ENCODE peak calls at places on chromosome 5, in five cellular contexts. One of them, this sample, is unnamed.

GRCh38 chr5:76547242-76547890 is 75.8 kb downstream of the F2RL2 start:
- DNase-seq in lung: no peak
- DNase-seq in mesothelial cell of epicardium: no peak
- DNase-seq in ovary: no peak
- DNase-seq in pancreas: no peak
- DNase-seq in this sample: no peak

GRCh38 chr5:57687641-57688040 is 205.0 kb upstream of the ACTBL2 start:
- DNase-seq in lung: no peak
- DNase-seq in mesothelial cell of epicardium: no peak
- DNase-seq in ovary: no peak
- DNase-seq in pancreas: no peak
- DNase-seq in this sample: no peak

GRCh38 chr5:157816682-157817268 is 42.2 kb downstream of the CLINT1 start:
- DNase-seq in lung: no peak
- DNase-seq in mesothelial cell of epicardium: no peak
- DNase-seq in ovary: no peak
- DNase-seq in pancreas: no peak
- DNase-seq in this sample: no peak

GRCh38 chr5:81122271-81122670 is 110.9 kb upstream of the CKMT2 start:
- DNase-seq in lung: no peak
- DNase-seq in mesothelial cell of epicardium: no peak
- DNase-seq in ovary: no peak
- DNase-seq in pancreas: no peak
- DNase-seq in this sample: no peak

GRCh38 chr5:77743181-77743580 is 33.0 kb downstream of the TBCA start:
- DNase-seq in lung: no peak
- DNase-seq in mesothelial cell of epicardium: no peak
- DNase-seq in ovary: no peak
- DNase-seq in pancreas: no peak
- DNase-seq in this sample: no peak

GRCh38 chr5:170590537-170590936 is 86.7 kb downstream of the KCNIP1 start:
- DNase-seq in lung: no peak
- DNase-seq in mesothelial cell of epicardium: no peak
- DNase-seq in ovary: no peak
- DNase-seq in pancreas: no peak
- DNase-seq in this sample: no peak

GRCh38 chr5:40480392-40480791 is 199.3 kb upstream of the PTGER4 start:
- DNase-seq in lung: no peak
- DNase-seq in mesothelial cell of epicardium: no peak
- DNase-seq in ovary: no peak
- DNase-seq in pancreas: no peak
- DNase-seq in this sample: no peak

GRCh38 chr5:124707516-124707915 is 38.9 kb downstream of the ZNF608 start:
- DNase-seq in lung: no peak
- DNase-seq in mesothelial cell of epicardium: no peak
- DNase-seq in ovary: no peak
- DNase-seq in pancreas: no peak
- DNase-seq in this sample: no peak

GRCh38 chr5:133309981-133310630 is 258.3 kb downstream of the HSPA4 start:
- DNase-seq in lung: no peak
- DNase-seq in mesothelial cell of epicardium: no peak
- DNase-seq in ovary: no peak
- DNase-seq in pancreas: no peak
- DNase-seq in this sample: no peak

GRCh38 chr5:88675758-88676636 is 207.0 kb downstream of the MEF2C start:
- DNase-seq in lung: no peak
- DNase-seq in mesothelial cell of epicardium: no peak
- DNase-seq in ovary: peak; percentile 48
- DNase-seq in pancreas: peak; percentile 27
- DNase-seq in this sample: no peak

GRCh38 chr5:13477118-13477737 is 467.3 kb downstream of the DNAH5 start:
- DNase-seq in lung: no peak
- DNase-seq in mesothelial cell of epicardium: no peak
- DNase-seq in ovary: no peak
- DNase-seq in pancreas: no peak
- DNase-seq in this sample: no peak

GRCh38 chr5:159916841-159917761 is 819 bp downstream of the ADRA1B start:
- DNase-seq in lung: peak; percentile 26
- DNase-seq in mesothelial cell of epicardium: no peak
- DNase-seq in ovary: peak; percentile 41
- DNase-seq in pancreas: no peak
- DNase-seq in this sample: no peak

GRCh38 chr5:145473032-145473642 is 362.0 kb downstream of the PRELID2 start:
- DNase-seq in lung: no peak
- DNase-seq in mesothelial cell of epicardium: no peak
- DNase-seq in ovary: no peak
- DNase-seq in pancreas: no peak
- DNase-seq in this sample: no peak

GRCh38 chr5:92637960-92638359 is 943.1 kb downstream of the NR2F1-AS1 start:
- DNase-seq in lung: no peak
- DNase-seq in mesothelial cell of epicardium: no peak
- DNase-seq in ovary: no peak
- DNase-seq in pancreas: no peak
- DNase-seq in this sample: no peak

GRCh38 chr5:60492958-60493357 is 207.0 kb downstream of the DEPDC1B start:
- DNase-seq in lung: no peak
- DNase-seq in mesothelial cell of epicardium: no peak
- DNase-seq in ovary: no peak
- DNase-seq in pancreas: no peak
- DNase-seq in this sample: no peak

GRCh38 chr5:72248352-72249032 is 71.5 kb downstream of the MRPS27 start:
- DNase-seq in lung: peak; percentile 33
- DNase-seq in mesothelial cell of epicardium: no peak
- DNase-seq in ovary: peak; percentile 31
- DNase-seq in pancreas: peak; percentile 37
- DNase-seq in this sample: peak; percentile 6

GRCh38 chr5:159104058-159104651 is 4.4 kb upstream of the EBF1 start:
- DNase-seq in lung: no peak
- DNase-seq in mesothelial cell of epicardium: no peak
- DNase-seq in ovary: no peak
- DNase-seq in pancreas: no peak
- DNase-seq in this sample: no peak

GRCh38 chr5:150542933-150543445 is 35.1 kb downstream of the NDST1 start:
- DNase-seq in lung: no peak
- DNase-seq in mesothelial cell of epicardium: no peak
- DNase-seq in ovary: no peak
- DNase-seq in pancreas: no peak
- DNase-seq in this sample: no peak

GRCh38 chr5:123000731-123001130 is 35.8 kb downstream of the PPIC start:
- DNase-seq in lung: no peak
- DNase-seq in mesothelial cell of epicardium: no peak
- DNase-seq in ovary: no peak
- DNase-seq in pancreas: no peak
- DNase-seq in this sample: no peak

GRCh38 chr5:142568271-142568995 is 117.5 kb downstream of the FGF1 start:
- DNase-seq in lung: no peak
- DNase-seq in mesothelial cell of epicardium: no peak
- DNase-seq in ovary: peak; percentile 27
- DNase-seq in pancreas: no peak
- DNase-seq in this sample: no peak

GRCh38 chr5:138588013-138588788 is 13.0 kb upstream of the HSPA9 start:
- DNase-seq in lung: no peak
- DNase-seq in mesothelial cell of epicardium: no peak
- DNase-seq in ovary: no peak
- DNase-seq in pancreas: no peak
- DNase-seq in this sample: no peak

GRCh38 chr5:90866333-90866732 is 307.7 kb downstream of the ADGRV1 start:
- DNase-seq in lung: no peak
- DNase-seq in mesothelial cell of epicardium: no peak
- DNase-seq in ovary: no peak
- DNase-seq in pancreas: no peak
- DNase-seq in this sample: no peak

GRCh38 chr5:54325272-54325609 is 14.9 kb upstream of the ARL15 start:
- DNase-seq in lung: no peak
- DNase-seq in mesothelial cell of epicardium: no peak
- DNase-seq in ovary: no peak
- DNase-seq in pancreas: no peak
- DNase-seq in this sample: no peak

GRCh38 chr5:133933670-133934295 is 34.6 kb downstream of the C5orf15 start:
- DNase-seq in lung: no peak
- DNase-seq in mesothelial cell of epicardium: no peak
- DNase-seq in ovary: no peak
- DNase-seq in pancreas: no peak
- DNase-seq in this sample: no peak

GRCh38 chr5:142197098-142197497 is 88.5 kb downstream of the NDFIP1 start:
- DNase-seq in lung: no peak
- DNase-seq in mesothelial cell of epicardium: no peak
- DNase-seq in ovary: no peak
- DNase-seq in pancreas: no peak
- DNase-seq in this sample: no peak

GRCh38 chr5:169763437-169764301 is 126.6 kb downstream of the DOCK2 start:
- DNase-seq in lung: no peak
- DNase-seq in mesothelial cell of epicardium: no peak
- DNase-seq in ovary: no peak
- DNase-seq in pancreas: no peak
- DNase-seq in this sample: no peak

GRCh38 chr5:171272996-171273970 is 35.8 kb upstream of the TLX3 start:
- DNase-seq in lung: no peak
- DNase-seq in mesothelial cell of epicardium: no peak
- DNase-seq in ovary: no peak
- DNase-seq in pancreas: no peak
- DNase-seq in this sample: no peak

GRCh38 chr5:135835766-135836165 is 1.3 kb downstream of the SLC25A48 start:
- DNase-seq in lung: no peak
- DNase-seq in mesothelial cell of epicardium: no peak
- DNase-seq in ovary: no peak
- DNase-seq in pancreas: no peak
- DNase-seq in this sample: no peak

GRCh38 chr5:74412064-74412463 is 228.5 kb downstream of the ENC1 start:
- DNase-seq in lung: no peak
- DNase-seq in mesothelial cell of epicardium: no peak
- DNase-seq in ovary: no peak
- DNase-seq in pancreas: no peak
- DNase-seq in this sample: no peak

GRCh38 chr5:158450761-158451160 is 591.8 kb upstream of the CLINT1 start:
- DNase-seq in lung: no peak
- DNase-seq in mesothelial cell of epicardium: no peak
- DNase-seq in ovary: no peak
- DNase-seq in pancreas: no peak
- DNase-seq in this sample: no peak

GRCh38 chr5:177490311-177490991 is 7.0 kb downstream of the PDLIM7 start:
- DNase-seq in lung: no peak
- DNase-seq in mesothelial cell of epicardium: no peak
- DNase-seq in ovary: no peak
- DNase-seq in pancreas: no peak
- DNase-seq in this sample: no peak

GRCh38 chr5:148805323-148806290 is 20.8 kb upstream of the ADRB2 start:
- DNase-seq in lung: no peak
- DNase-seq in mesothelial cell of epicardium: no peak
- DNase-seq in ovary: no peak
- DNase-seq in pancreas: no peak
- DNase-seq in this sample: no peak